ENCODE peak calls at places on chromosomes 5 and 9, in four cellular contexts. H is prostate gland, B is transverse colon, R is GM12878. C is an unnamed sample.

GRCh38 chr5:84249918-84250635 is 134.6 kb downstream of the EDIL3 start:
- DNase-seq in R (no peak), H (no peak), B (no peak), C (no peak)

GRCh38 chr5:153893809-153894208 is 144.9 kb downstream of the FAM114A2 start:
- DNase-seq in H (no peak), B (no peak), R (no peak), C (no peak)

GRCh38 chr5:153350192-153350883 is 140.1 kb upstream of the GRIA1 start:
- DNase-seq in B (no peak), R (no peak), H (no peak), C (no peak)

GRCh38 chr5:45677524-45677923 is 18.7 kb downstream of the HCN1 start:
- DNase-seq in B (no peak), H (no peak), R (no peak), C (no peak)

GRCh38 chr5:31365776-31366175 is 166.1 kb downstream of the DROSHA start:
- DNase-seq in B (no peak), R (no peak), H (no peak), C (no peak)

GRCh38 chr9:112233769-112234168 is 58.7 kb upstream of the SUSD1 start:
- DNase-seq in H (no peak), R (no peak), B (no peak), C (no peak)

GRCh38 chr9:36923025-36923625 is 110.9 kb downstream of the PAX5 start:
- DNase-seq in H (no peak), R (no peak), B (no peak), C (no peak)

GRCh38 chr5:175576096-175576495 is 81.8 kb upstream of the HRH2 start:
- DNase-seq in H (no peak), B (no peak), R (no peak), C (no peak)

GRCh38 chr5:110038297-110038997 is 348.7 kb downstream of the MAN2A1 start:
- DNase-seq in H (no peak), R (no peak), B (no peak), C (no peak)

GRCh38 chr9:25936031-25936430 is 257.8 kb upstream of the TUSC1 start:
- DNase-seq in B (no peak), R (no peak), H (no peak), C (no peak)

GRCh38 chr9:9352877-9353481 is 1259.8 kb downstream of the PTPRD start:
- DNase-seq in H (no peak), R (no peak), B (no peak), C (no peak)

GRCh38 chr9:1034271-1034670 is 15.9 kb upstream of the DMRT2 start:
- DNase-seq in R (no peak), H (no peak), B (no peak), C (no peak)

GRCh38 chr9:99602854-99603253 is 218.8 kb upstream of the NR4A3 start:
- DNase-seq in H (no peak), B (no peak), R (no peak), C (no peak)

GRCh38 chr5:10331341-10331796 is 22.1 kb upstream of the MARCHF6 start:
- DNase-seq in H (peak; percentile 71), R (no peak), B (no peak), C (no peak)

GRCh38 chr5:127757576-127757975 is 54.4 kb downstream of the CCDC192 start:
- DNase-seq in B (peak; percentile 39), R (peak; percentile 16), H (peak; percentile 43), C (no peak)

GRCh38 chr5:35202319-35203111 is 27.8 kb downstream of the PRLR start:
- DNase-seq in B (peak; percentile 51), R (no peak), H (no peak), C (no peak)

GRCh38 chr5:151642472-151643140 is 44.1 kb downstream of the SPARC start:
- DNase-seq in R (no peak), B (no peak), H (no peak), C (no peak)

GRCh38 chr9:36148652-36149051 is 12.1 kb downstream of the GLIPR2 start:
- DNase-seq in R (peak; percentile 76), H (peak; percentile 63), B (peak; percentile 95), C (peak; percentile 98)

GRCh38 chr5:23433534-23434306 is 73.7 kb upstream of the PRDM9 start:
- DNase-seq in H (no peak), R (no peak), B (no peak), C (no peak)

GRCh38 chr9:134301387-134302129 is 24.7 kb upstream of the RXRA start:
- DNase-seq in R (peak; percentile 74), H (no peak), B (no peak), C (no peak)

GRCh38 chr9:92807757-92808725 is 43.4 kb upstream of the BICD2 start:
- DNase-seq in H (no peak), R (no peak), B (peak; percentile 11), C (no peak)

GRCh38 chr5:83428126-83428525 is 43.4 kb upstream of the VCAN start:
- DNase-seq in R (no peak), B (no peak), H (no peak), C (no peak)

GRCh38 chr5:75510836-75511434 is 494 bp downstream of the CERT1 start:
- DNase-seq in H (peak; percentile 32), B (peak; percentile 55), R (no peak), C (peak; percentile 89)

GRCh38 chr9:128409998-128410397 is 10.7 kb upstream of the CERCAM start:
- DNase-seq in R (no peak), H (no peak), B (no peak), C (no peak)

GRCh38 chr9:23621166-23621565 is 204.9 kb downstream of the ELAVL2 start:
- DNase-seq in H (no peak), B (no peak), R (no peak), C (no peak)

GRCh38 chr5:142151436-142152382 is 43.1 kb downstream of the NDFIP1 start:
- DNase-seq in B (peak; percentile 41), H (peak; percentile 57), R (peak; percentile 2), C (no peak)

GRCh38 chr5:143694357-143694756 is 117.6 kb upstream of the HMHB1 start:
- DNase-seq in R (no peak), B (no peak), H (no peak), C (no peak)

GRCh38 chr5:171520300-171521170 is 101.1 kb downstream of the FGF18 start:
- DNase-seq in B (peak; percentile 18), H (no peak), R (no peak), C (no peak)

GRCh38 chr5:140318778-140319177 is 15.9 kb upstream of the PFDN1 start:
- DNase-seq in B (no peak), H (no peak), R (no peak), C (peak; percentile 52)

DNA sequence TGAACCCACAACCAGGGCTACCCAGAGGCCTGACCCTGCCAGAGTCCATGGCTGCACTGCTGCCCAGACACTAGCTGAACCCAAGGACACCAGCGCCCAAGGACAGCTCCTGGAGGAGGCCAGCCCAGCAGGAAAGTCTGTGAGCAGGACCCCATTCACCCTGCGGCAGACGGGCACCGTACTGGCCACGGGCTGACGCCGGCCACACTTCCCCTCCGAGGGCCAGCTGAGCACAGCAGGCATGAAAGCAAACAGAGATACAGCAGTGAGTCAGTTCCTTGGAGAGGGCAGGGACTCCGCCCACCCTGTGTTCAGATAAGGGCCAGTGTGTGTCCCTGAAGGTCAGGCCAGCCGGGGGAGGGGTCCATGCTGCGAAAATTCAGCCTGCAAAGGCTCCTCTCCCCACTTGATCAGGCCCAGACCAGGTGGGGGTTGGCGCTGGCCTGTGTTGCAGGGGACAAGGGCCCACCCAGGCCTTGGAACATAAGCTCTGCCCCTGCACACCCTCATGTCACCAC is 3.2 kb downstream of the RNF208 start:
- DNase-seq in H (no peak), B (peak; percentile 62), R (no peak), C (no peak)
- TF ChIP-seq POLR2AphosphoS5 in H (no peak), B (peak; percentile 28), R (no peak), C (no peak)

GRCh38 chr9:91302831-91303230 is 58.9 kb downstream of the AUH start:
- DNase-seq in H (no peak), B (no peak), R (no peak), C (no peak)
- TF ChIP-seq POLR2AphosphoS5 in H (peak; percentile 59), B (peak; percentile 35), R (no peak), C (peak; percentile 98)

DNA sequence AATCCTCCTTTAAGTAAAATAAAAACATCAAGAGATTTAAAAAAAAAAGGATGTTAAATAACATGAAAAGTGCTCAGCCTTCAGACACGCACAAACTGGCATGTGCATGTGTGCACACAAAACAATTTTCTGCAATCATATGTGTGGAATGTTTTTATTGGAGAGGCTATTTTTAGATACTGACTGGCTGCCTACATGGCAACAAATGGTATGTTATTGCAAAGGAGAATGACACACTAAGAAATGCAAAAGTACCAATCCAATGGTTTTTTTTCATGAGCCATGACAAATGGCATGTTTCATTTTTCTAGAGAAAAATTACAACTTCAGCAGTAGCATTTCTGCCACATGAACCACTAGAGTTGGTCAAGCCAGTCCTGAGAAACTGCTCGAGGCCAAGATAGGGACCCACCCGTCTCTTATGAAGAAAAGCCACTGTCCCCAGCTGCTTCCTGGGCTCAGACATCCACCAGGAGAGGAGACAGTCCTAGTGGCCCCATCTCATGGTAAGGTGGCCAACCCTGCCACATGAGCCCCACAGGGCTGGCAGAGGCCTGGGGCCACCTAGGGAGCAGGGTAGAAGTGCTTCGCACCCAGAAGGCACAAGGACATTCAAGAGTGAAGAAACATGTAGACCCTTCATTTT is 116.4 kb downstream of the MYO10 start:
- DNase-seq in B (no peak), R (no peak), H (no peak), C (no peak)
- TF ChIP-seq POLR2AphosphoS5 in B (no peak), R (no peak), H (peak; percentile 50), C (no peak)

GRCh38 chr5:180284161-180284560 is 7.7 kb downstream of the MAPK9 start:
- DNase-seq in H (no peak), B (no peak), R (no peak), C (no peak)
- TF ChIP-seq POLR2AphosphoS5 in H (no peak), B (no peak), R (no peak), C (no peak)

GRCh38 chr5:181235689-181236366 is 7.9 kb downstream of the RACK1 start:
- DNase-seq in R (no peak), B (no peak), H (no peak), C (no peak)
- TF ChIP-seq POLR2AphosphoS5 in R (peak; percentile 71), B (no peak), H (no peak), C (no peak)

DNA sequence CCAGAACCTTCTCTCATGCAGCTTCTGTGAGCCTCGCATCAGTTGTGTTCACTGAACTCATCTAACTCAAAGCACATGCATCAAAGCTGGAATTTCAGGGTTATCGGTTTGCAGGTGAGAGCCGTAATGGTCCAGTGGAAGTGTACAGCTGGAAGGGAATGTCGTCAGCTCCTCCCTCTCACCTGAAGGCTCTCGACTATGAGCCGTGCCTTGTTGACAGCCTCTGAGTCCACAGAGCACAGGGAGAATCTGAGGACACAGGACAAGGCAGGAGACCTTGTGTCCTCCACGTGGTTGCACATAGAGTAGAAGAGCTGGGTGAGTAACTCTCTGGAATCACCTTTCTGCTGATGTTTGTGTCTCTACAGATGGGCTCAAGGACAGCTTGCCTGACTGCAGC is 38.8 kb downstream of the PROP1 start:
- DNase-seq in H (no peak), B (no peak), R (no peak), C (no peak)
- TF ChIP-seq POLR2AphosphoS5 in H (no peak), B (no peak), R (no peak), C (no peak)